ENCODE peak calls at places on chromosome 1, in five cellular contexts. I is GM04504, L is nucleus accumbens, P is EH, H is NCI-H2171. U is an unnamed sample.

GRCh38 chr1:205077158-205077933 is 6.9 kb downstream of the TMEM81 start:
- DNase-seq in P (peak), H (no peak), L (no peak), I (no peak), U (no peak)

GRCh38 chr1:13583592-13583963 is at the start of gene PDPN:
- DNase-seq in H (peak), P (no peak), I (no peak), L (no peak), U (peak)

GRCh38 chr1:21568006-21568746 is 59.0 kb downstream of the ALPL start:
- DNase-seq in L (no peak), H (peak), I (no peak), P (peak), U (no peak)

GRCh38 chr1:170604065-170604464 is 59.9 kb upstream of the PRRX1 start:
- DNase-seq in I (no peak), P (peak), L (no peak), H (no peak), U (no peak)

GRCh38 chr1:57474097-57474750 is 50.4 kb upstream of the DAB1 start:
- DNase-seq in H (no peak), P (peak), L (no peak), I (no peak), U (no peak)

GRCh38 chr1:91511386-91511785 is 10.7 kb downstream of the CDC7 start:
- DNase-seq in H (peak), I (no peak), P (peak), L (no peak), U (peak)

GRCh38 chr1:206551985-206552325 is 44.6 kb downstream of the RASSF5 start:
- DNase-seq in L (no peak), H (no peak), I (no peak), P (no peak), U (no peak)

GRCh38 chr1:27102707-27103468 is 52.0 kb downstream of the SLC9A1 start:
- DNase-seq in P (peak), L (peak), I (no peak), H (no peak), U (no peak)

GRCh38 chr1:47585141-47585902 is 147.5 kb downstream of the FOXD2 start:
- DNase-seq in H (no peak), L (no peak), I (no peak), P (no peak), U (no peak)

GRCh38 chr1:200660719-200661118 is 9.0 kb downstream of the DDX59 start:
- DNase-seq in I (no peak), P (no peak), H (no peak), L (no peak), U (no peak)